ENCODE peak calls at places on chromosomes 16 and 17, in nine cellular contexts. M is AG04449, O is IMR-90, I is epithelial cell of esophagus, R is mammary epithelial cell, P is mucosa of descending colon, T is psoas muscle, V is heart right ventricle, S is tibial nerve. J is an unnamed sample.

GRCh38 chr16:48862087-48862532 is 252.1 kb upstream of the N4BP1 start:
- DNase-seq in T (no peak), P (peak), R (peak), O (peak), M (no peak), I (peak), V (no peak), S (no peak), J (peak)

GRCh38 chr17:31724026-31724425 is 135.0 kb downstream of the COPRS start:
- DNase-seq in T (no peak), V (no peak), P (no peak), R (peak), S (no peak), M (no peak), O (peak), I (no peak), J (no peak)

GRCh38 chr17:18362509-18363020 is 785 bp downstream of the SHMT1 start:
- DNase-seq in I (peak), R (peak), S (peak), O (no peak), P (peak), M (no peak), V (peak), T (peak), J (no peak)

GRCh38 chr17:1882836-1883235 is 53.0 kb downstream of the RPA1 start:
- DNase-seq in P (peak), V (no peak), I (peak), M (no peak), R (peak), T (no peak), S (no peak), O (peak), J (no peak)

GRCh38 chr16:84340305-84341040 is 27.9 kb upstream of the ATP2C2 start:
- DNase-seq in O (no peak), P (peak), S (no peak), I (peak), T (no peak), M (no peak), V (no peak), R (peak), J (no peak)

GRCh38 chr17:44599298-44600175 is 42.3 kb downstream of the FZD2 start:
- DNase-seq in P (peak), T (peak), S (peak), I (peak), R (no peak), M (peak), V (peak), O (peak), J (peak)

GRCh38 chr17:40329981-40330794 is 21.2 kb downstream of the RARA start:
- DNase-seq in I (no peak), V (peak), T (no peak), M (no peak), S (no peak), O (no peak), R (no peak), P (no peak), J (no peak)

GRCh38 chr16:19168173-19169080 is at the start of gene SYT17:
- DNase-seq in S (no peak), P (peak), I (no peak), M (no peak), R (no peak), O (no peak), V (peak), T (peak), J (no peak)

GRCh38 chr17:78355045-78355641 is 4.7 kb downstream of the SOCS3 start:
- DNase-seq in M (no peak), P (no peak), T (no peak), S (no peak), R (no peak), V (no peak), O (no peak), I (no peak), J (no peak)

GRCh38 chr17:5121186-5121841 is 5.5 kb downstream of the USP6 start:
- DNase-seq in S (no peak), P (no peak), T (no peak), V (no peak), O (no peak), R (no peak), I (no peak), M (no peak), J (no peak)

GRCh38 chr17:75889454-75889853 is 7.3 kb downstream of the TRIM65 start:
- DNase-seq in M (no peak), T (no peak), R (peak), O (no peak), P (no peak), V (no peak), I (no peak), S (no peak), J (no peak)

GRCh38 chr17:20043034-20043433 is 33.9 kb downstream of the SPECC1 start:
- DNase-seq in S (no peak), I (no peak), M (no peak), T (no peak), R (no peak), O (no peak), V (no peak), P (no peak), J (no peak)

GRCh38 chr17:75526555-75527270 is 1.2 kb downstream of the LLGL2 start:
- DNase-seq in S (no peak), T (no peak), I (no peak), V (no peak), P (peak), O (no peak), M (no peak), R (no peak), J (no peak)

GRCh38 chr17:14301761-14302401 is 1.0 kb downstream of the HS3ST3B1 start:
- DNase-seq in M (no peak), R (peak), I (peak), O (peak), S (no peak), V (no peak), P (peak), T (peak), J (no peak)

GRCh38 chr16:73202176-73202729 is 154.3 kb upstream of the ZFHX3 start:
- DNase-seq in T (peak), S (no peak), R (no peak), P (peak), O (peak), I (no peak), M (peak), V (no peak), J (peak)

GRCh38 chr16:51157698-51158097 is 6.6 kb upstream of the SALL1 start:
- DNase-seq in T (no peak), P (no peak), O (no peak), I (no peak), R (no peak), S (no peak), V (no peak), M (no peak), J (no peak)

GRCh38 chr16:85369741-85370528 is 243.2 kb upstream of the GSE1 start:
- DNase-seq in V (peak), S (peak), I (peak), P (peak), O (no peak), T (peak), R (no peak), M (no peak), J (no peak)

GRCh38 chr16:10828851-10829331 is 10.3 kb upstream of the TVP23A start:
- DNase-seq in O (peak), V (peak), P (peak), R (peak), T (peak), I (peak), M (no peak), S (peak), J (peak)

GRCh38 chr17:80664217-80664780 is 119.7 kb downstream of the RPTOR start:
- DNase-seq in S (no peak), I (no peak), T (no peak), M (no peak), P (no peak), R (no peak), O (no peak), V (no peak), J (no peak)

GRCh38 chr16:71555230-71555891 is 21.5 kb downstream of the TAT start:
- DNase-seq in V (no peak), P (no peak), S (no peak), I (peak), O (no peak), T (no peak), M (no peak), R (peak), J (no peak)

GRCh38 chr17:31394544-31394943 is 3.1 kb downstream of the RAB11FIP4 start:
- DNase-seq in M (peak), I (peak), T (peak), P (peak), R (no peak), V (peak), S (no peak), O (peak), J (peak)

GRCh38 chr17:74444406-74444805 is 12.5 kb downstream of the GPRC5C start:
- DNase-seq in O (no peak), V (no peak), M (no peak), I (no peak), P (no peak), S (peak), R (no peak), T (peak), J (no peak)

GRCh38 chr17:10881959-10882358 is 44.1 kb upstream of the PIRT start:
- DNase-seq in V (no peak), R (no peak), O (no peak), T (no peak), I (no peak), P (no peak), S (no peak), M (no peak), J (no peak)

GRCh38 chr17:44121997-44122824 is 1.2 kb downstream of the HDAC5 start:
- DNase-seq in I (no peak), S (no peak), R (no peak), M (no peak), O (no peak), T (no peak), P (no peak), V (no peak), J (no peak)

GRCh38 chr16:88430185-88430523 is 22.9 kb upstream of the ZFPM1 start:
- DNase-seq in R (no peak), I (no peak), T (no peak), S (no peak), O (no peak), M (no peak), V (peak), P (no peak), J (no peak)

GRCh38 chr16:47664653-47665325 is 203.7 kb downstream of the PHKB start:
- DNase-seq in I (no peak), S (no peak), P (peak), T (no peak), R (no peak), V (no peak), O (peak), M (no peak), J (no peak)

GRCh38 chr16:56606688-56607618 is 1.4 kb upstream of the MT2A start:
- DNase-seq in I (peak), V (peak), O (peak), R (peak), S (peak), T (peak), P (peak), M (peak), J (peak)

GRCh38 chr16:17921357-17921978 is 415.1 kb downstream of the NPIPA8 start:
- DNase-seq in M (no peak), S (no peak), T (no peak), O (no peak), R (peak), V (no peak), P (peak), I (peak), J (no peak)

GRCh38 chr16:7581175-7581574 is 248.5 kb downstream of the RBFOX1 start:
- DNase-seq in S (no peak), T (no peak), O (no peak), P (no peak), R (no peak), V (no peak), M (no peak), I (no peak), J (no peak)

GRCh38 chr16:52404546-52404945 is 142.4 kb downstream of the TOX3 start:
- DNase-seq in T (no peak), S (no peak), R (no peak), I (peak), P (no peak), M (no peak), O (no peak), V (no peak), J (no peak)

GRCh38 chr16:27458196-27458728 is 56.3 kb downstream of the IL21R start:
- DNase-seq in P (no peak), O (no peak), R (peak), S (no peak), V (no peak), T (no peak), I (peak), M (no peak), J (no peak)

GRCh38 chr17:39223907-39224777 is 1.6 kb downstream of the STAC2 start:
- DNase-seq in R (no peak), T (no peak), S (no peak), M (no peak), V (no peak), P (no peak), O (no peak), I (no peak), J (no peak)

GRCh38 chr16:78505544-78506371 is 406.3 kb downstream of the WWOX start:
- DNase-seq in V (peak), R (no peak), O (no peak), T (peak), P (peak), S (peak), I (no peak), M (no peak), J (no peak)

GRCh38 chr17:59503489-59503888 is 61.9 kb upstream of the DHX40 start:
- DNase-seq in S (no peak), I (no peak), T (no peak), M (no peak), R (no peak), V (no peak), O (no peak), P (no peak), J (no peak)

GRCh38 chr17:73003487-73003886 is 89.0 kb downstream of the SLC39A11 start:
- DNase-seq in P (no peak), V (no peak), R (peak), O (no peak), M (no peak), I (peak), T (no peak), S (no peak), J (no peak)

GRCh38 chr17:78588258-78589030 is 11.2 kb upstream of the DNAH17 start:
- DNase-seq in O (no peak), R (no peak), P (no peak), V (no peak), S (no peak), I (no peak), M (no peak), T (no peak), J (no peak)

GRCh38 chr17:81710514-81711308 is 1.4 kb upstream of the SLC25A10 start:
- DNase-seq in O (no peak), V (no peak), I (peak), M (no peak), T (no peak), S (no peak), P (peak), R (no peak), J (no peak)

GRCh38 chr16:55204923-55205322 is 119.1 kb upstream of the IRX6 start:
- DNase-seq in T (no peak), P (no peak), O (no peak), R (no peak), I (no peak), S (no peak), M (no peak), V (no peak), J (no peak)

GRCh38 chr16:90000733-90001427 is 18.4 kb downstream of the DBNDD1 start:
- DNase-seq in I (no peak), O (no peak), M (no peak), T (no peak), P (no peak), V (no peak), R (no peak), S (no peak), J (no peak)

GRCh38 chr17:11682646-11683045 is 84.4 kb downstream of the DNAH9 start:
- DNase-seq in R (no peak), P (no peak), S (no peak), I (no peak), O (no peak), M (no peak), T (no peak), V (no peak), J (no peak)

DNA sequence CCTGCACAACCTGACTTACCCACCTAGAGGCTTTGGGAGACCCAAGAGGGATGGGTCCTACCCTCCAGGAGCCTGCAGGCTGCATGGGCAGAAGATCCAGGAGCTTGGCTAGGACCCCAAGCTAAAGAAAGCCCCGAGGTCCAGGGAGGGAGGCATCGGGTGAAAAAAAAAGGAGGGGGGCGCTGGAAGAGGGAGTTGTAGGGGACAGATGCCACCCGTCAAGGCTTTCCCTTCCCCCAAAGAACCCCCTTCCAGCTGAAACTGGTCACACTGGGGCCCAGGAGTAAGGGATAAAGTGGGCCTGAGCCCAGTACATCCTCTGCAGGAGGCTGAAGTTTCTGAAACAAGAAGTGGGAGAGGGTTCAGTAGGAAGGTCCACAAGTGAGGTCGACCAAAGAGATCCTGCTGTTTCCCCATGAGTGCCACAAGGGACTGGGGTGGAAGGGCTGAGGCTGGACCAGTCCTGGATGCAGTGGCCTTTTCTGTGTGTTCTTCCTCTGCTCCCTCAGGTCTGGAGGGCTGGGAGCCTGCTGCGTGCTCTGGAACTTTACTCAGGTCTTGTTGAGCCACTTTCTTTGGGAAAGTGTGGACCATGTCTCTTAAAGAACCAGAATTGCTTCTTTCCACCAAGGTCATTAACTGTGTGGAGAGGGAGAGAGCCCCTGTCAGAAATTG is 14.2 kb upstream of the CBFB start:
- DNase-seq in S (peak), P (no peak), M (no peak), R (no peak), I (no peak), O (no peak), T (no peak), V (no peak), J (no peak)
- TF ChIP-seq CTCF in S (no peak), P (no peak), M (no peak), R (no peak), I (no peak), O (no peak), T (no peak), V (no peak), J (no peak)

DNA sequence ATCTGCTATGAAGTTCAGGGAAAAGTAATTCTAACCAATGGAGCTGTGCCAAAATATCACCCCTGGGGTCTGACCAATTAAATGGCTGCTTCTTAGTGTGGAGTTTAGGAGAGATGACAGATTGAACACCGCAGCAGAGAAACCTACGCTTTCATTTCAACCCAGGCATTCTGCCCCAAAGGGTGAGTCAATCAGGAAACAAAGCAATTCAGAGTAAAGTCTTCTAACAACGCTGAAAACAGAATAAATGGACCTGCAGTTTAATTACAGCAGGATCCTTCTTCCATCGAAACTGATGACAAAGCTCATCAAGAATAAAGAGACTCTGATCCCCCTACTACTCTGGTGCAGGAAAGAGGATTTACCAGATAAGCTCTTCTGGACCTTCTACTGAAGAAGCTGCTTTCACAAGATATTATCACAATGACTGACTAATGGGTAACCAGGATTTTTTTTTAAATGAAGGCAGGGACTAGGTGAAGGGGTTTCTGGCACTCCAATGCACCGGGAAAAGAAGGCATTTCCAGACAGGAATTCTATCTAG is 16.7 kb downstream of the RFFL start:
- DNase-seq in S (no peak), O (peak), V (no peak), T (no peak), P (no peak), M (no peak), I (peak), R (no peak), J (no peak)
- H3K4me3 ChIP-seq in S (no peak), O (no peak), V (no peak), T (no peak), P (no peak), M (no peak), I (no peak), R (no peak), J (no peak)

GRCh38 chr16:62208934-62209333 is 172.7 kb upstream of the CDH8 start:
- DNase-seq in V (no peak), I (no peak), R (no peak), S (no peak), M (no peak), P (no peak), O (no peak), T (no peak), J (no peak)

GRCh38 chr16:62213763-62214162 is 177.5 kb upstream of the CDH8 start:
- DNase-seq in P (no peak), S (no peak), R (no peak), V (no peak), M (no peak), I (peak), T (no peak), O (no peak), J (no peak)
- TF ChIP-seq CTCF in P (no peak), S (no peak), R (peak), V (no peak), M (no peak), I (peak), T (no peak), O (no peak), J (no peak)

GRCh38 chr17:67262420-67262819 is 17.4 kb upstream of the HELZ start:
- DNase-seq in I (no peak), V (no peak), R (no peak), S (no peak), M (no peak), P (peak), T (no peak), O (no peak), J (no peak)
- H3K4me3 ChIP-seq in I (no peak), V (no peak), R (no peak), S (no peak), M (no peak), P (no peak), T (no peak), O (no peak), J (no peak)

GRCh38 chr17:83196973-83197880 is 117.8 kb downstream of the METRNL start:
- DNase-seq in O (no peak), T (peak), R (no peak), M (no peak), S (peak), P (no peak), V (no peak), I (no peak), J (peak)

GRCh38 chr17:83194761-83195329 is 115.4 kb downstream of the METRNL start:
- DNase-seq in V (no peak), M (no peak), S (peak), T (peak), P (no peak), O (no peak), I (no peak), R (no peak), J (peak)

GRCh38 chr17:83196088-83196765 is 116.8 kb downstream of the METRNL start:
- DNase-seq in I (no peak), O (peak), T (peak), M (no peak), V (no peak), P (peak), R (no peak), S (peak), J (peak)

GRCh38 chr17:83194189-83194565 is 114.8 kb downstream of the METRNL start:
- DNase-seq in V (no peak), S (peak), P (no peak), R (no peak), M (no peak), T (peak), I (no peak), O (no peak), J (no peak)

GRCh38 chr17:83195330-83196087 is 116.1 kb downstream of the METRNL start:
- DNase-seq in S (peak), T (peak), V (no peak), P (no peak), I (no peak), O (no peak), M (no peak), R (no peak), J (peak)
- TF ChIP-seq CTCF in S (peak), T (no peak), V (no peak), P (no peak), I (no peak), O (no peak), M (no peak), R (peak), J (peak)

GRCh38 chr16:4944333-4945281 is 7.7 kb upstream of the PPL start:
- DNase-seq in S (peak), I (peak), R (peak), P (peak), O (peak), V (peak), T (peak), M (peak), J (peak)
- H3K4me3 ChIP-seq in S (no peak), I (no peak), R (no peak), P (no peak), O (no peak), V (no peak), T (no peak), M (peak), J (no peak)

DNA sequence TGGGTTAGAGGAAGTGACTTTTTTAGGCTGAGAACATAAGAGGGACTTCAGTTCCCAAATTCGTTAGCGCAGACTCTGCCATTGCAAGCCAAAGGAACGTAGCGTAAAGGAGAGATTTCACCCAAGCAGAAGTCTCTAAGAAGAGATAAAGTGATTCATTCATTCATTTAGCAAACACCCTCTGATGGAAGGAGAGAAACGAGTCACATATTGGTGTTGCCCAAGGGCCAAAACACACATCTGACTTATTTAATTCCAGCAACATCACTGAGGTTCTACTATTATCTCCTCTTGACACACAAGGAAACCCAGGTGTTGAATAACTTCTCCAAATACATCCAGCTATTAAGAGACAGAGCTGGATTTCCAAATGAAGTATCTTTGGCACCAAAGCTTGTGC is 85.7 kb upstream of the CACNG3 start:
- DNase-seq in S (no peak), V (no peak), R (no peak), T (no peak), I (no peak), O (no peak), P (no peak), M (no peak), J (no peak)
- TF ChIP-seq CTCF in S (no peak), V (no peak), R (no peak), T (no peak), I (no peak), O (no peak), P (no peak), M (no peak), J (no peak)

J was measured in AG09309.